ENCODE peak calls at places on chromosomes 12 and 14, in nine cellular contexts. H is stomach, V is GM13976, Z is GM23248, Q is sciatic nerve, E is nephron progenitor cell, P is mucosa of gallbladder, O is fibroblast of pulmonary artery, K is SHP77. J is an unnamed sample.

GRCh38 chr12:116882742-116883141 is 1.5 kb upstream of the HRK start:
- DNase-seq in Q (no peak), P (no peak), O (peak), Z (peak), E (no peak), K (peak), H (no peak), V (peak), J (no peak)

GRCh38 chr14:103629503-103630121 is 601 bp downstream of the KLC1 start:
- DNase-seq in H (peak), Z (peak), K (no peak), V (peak), P (peak), Q (peak), E (peak), O (no peak), J (no peak)

GRCh38 chr12:52278931-52279682 is 4.7 kb downstream of the KRT86 start:
- DNase-seq in K (peak), Q (peak), E (peak), V (peak), O (peak), Z (peak), P (peak), H (peak), J (peak)

GRCh38 chr14:73729015-73729330 is 14.8 kb upstream of the PNMA1 start:
- DNase-seq in K (no peak), Q (peak), V (no peak), P (no peak), H (no peak), Z (no peak), E (no peak), O (no peak), J (no peak)

GRCh38 chr14:73661872-73662271 is 17.1 kb downstream of the DNAL1 start:
- DNase-seq in Q (no peak), K (no peak), P (no peak), E (no peak), O (no peak), Z (peak), V (no peak), H (no peak), J (no peak)

GRCh38 chr12:46209914-46210834 is 58.7 kb downstream of the SLC38A1 start:
- DNase-seq in P (no peak), E (no peak), V (no peak), K (peak), O (peak), Z (no peak), Q (no peak), H (peak), J (no peak)

GRCh38 chr14:72808564-72808963 is 85.3 kb downstream of the DPF3 start:
- DNase-seq in K (no peak), E (no peak), Q (no peak), O (no peak), H (no peak), V (no peak), Z (no peak), P (no peak), J (no peak)

GRCh38 chr14:92883066-92883465 is 39.9 kb upstream of the CHGA start:
- DNase-seq in E (no peak), P (no peak), O (no peak), H (no peak), V (no peak), K (no peak), Z (no peak), Q (no peak), J (no peak)

GRCh38 chr14:100665518-100666032 is 61.1 kb upstream of the DLK1 start:
- DNase-seq in Z (peak), E (no peak), V (no peak), O (no peak), Q (no peak), P (peak), K (peak), H (no peak), J (no peak)

J was measured in C1 segment of cervical spinal cord.